ENCODE peak calls at places on chromosomes 1 and 21, in four cellular contexts. One of them, this sample, is unnamed.

GRCh38 chr1:97986041-97987005 is 65.5 kb upstream of the DPYD start:
- DNase-seq in SK-N-SH: no peak
- DNase-seq in cardiac fibroblast: peak; percentile 6
- DNase-seq in left ventricle myocardium inferior: no peak
- DNase-seq in this sample: no peak

GRCh38 chr1:213973129-213973528 is 14.6 kb upstream of the PROX1 start:
- DNase-seq in SK-N-SH: no peak
- DNase-seq in cardiac fibroblast: no peak
- DNase-seq in left ventricle myocardium inferior: no peak
- DNase-seq in this sample: no peak

GRCh38 chr21:46621457-46622182 is 13.9 kb upstream of the PRMT2 start:
- DNase-seq in SK-N-SH: no peak
- DNase-seq in cardiac fibroblast: no peak
- DNase-seq in left ventricle myocardium inferior: no peak
- DNase-seq in this sample: no peak

GRCh38 chr1:9245230-9245619 is 10.7 kb downstream of the H6PD start:
- DNase-seq in SK-N-SH: no peak
- DNase-seq in cardiac fibroblast: no peak
- DNase-seq in left ventricle myocardium inferior: no peak
- DNase-seq in this sample: no peak

GRCh38 chr1:26701266-26701994 is 5.6 kb downstream of the ARID1A start:
- DNase-seq in SK-N-SH: no peak
- DNase-seq in cardiac fibroblast: no peak
- DNase-seq in left ventricle myocardium inferior: no peak
- DNase-seq in this sample: no peak

GRCh38 chr1:35573198-35573775 is at the start of gene TFAP2E:
- DNase-seq in SK-N-SH: peak; percentile 85
- DNase-seq in cardiac fibroblast: peak; percentile 36
- DNase-seq in left ventricle myocardium inferior: no peak
- DNase-seq in this sample: no peak

GRCh38 chr1:212514056-212514614 is 81.4 kb downstream of the NENF start:
- DNase-seq in SK-N-SH: no peak
- DNase-seq in cardiac fibroblast: peak; percentile 35
- DNase-seq in left ventricle myocardium inferior: peak; percentile 41
- DNase-seq in this sample: no peak

GRCh38 chr1:231395051-231395995 is 26.8 kb downstream of the EGLN1 start:
- DNase-seq in SK-N-SH: no peak
- DNase-seq in cardiac fibroblast: peak; percentile 97
- DNase-seq in left ventricle myocardium inferior: no peak
- DNase-seq in this sample: peak; percentile 95

GRCh38 chr1:188499690-188500089 is 1670.9 kb downstream of the PLA2G4A start:
- DNase-seq in SK-N-SH: no peak
- DNase-seq in cardiac fibroblast: no peak
- DNase-seq in left ventricle myocardium inferior: no peak
- DNase-seq in this sample: no peak

DNA sequence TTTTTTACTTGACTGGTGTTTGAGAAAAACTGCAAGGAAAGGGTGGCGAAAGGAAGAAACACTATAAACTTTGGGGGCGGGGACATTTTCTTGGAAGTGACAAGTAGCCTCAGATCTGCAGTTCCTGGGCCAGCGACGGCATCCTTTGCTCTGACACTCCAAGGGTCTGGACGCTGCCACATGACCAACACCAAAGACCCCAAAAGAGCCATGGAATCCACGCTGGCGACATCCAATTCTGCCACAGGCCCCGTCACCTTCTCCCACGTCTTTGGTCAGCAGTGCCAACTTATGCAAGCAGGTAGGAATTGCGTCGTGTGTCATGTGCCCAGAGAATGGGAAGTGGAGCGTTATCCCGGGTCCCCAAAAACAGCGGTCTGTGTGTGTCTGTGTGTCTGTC is 193.5 kb downstream of the PRDM2 start:
- DNase-seq in SK-N-SH: no peak
- DNase-seq in cardiac fibroblast: no peak
- DNase-seq in left ventricle myocardium inferior: no peak
- DNase-seq in this sample: no peak
- H3K4me3 ChIP-seq in SK-N-SH: no peak overlapping the region
- H3K4me3 ChIP-seq in cardiac fibroblast: peak overlapping the region; percentile 40
- H3K4me3 ChIP-seq in left ventricle myocardium inferior: peak overlapping the region; percentile 61
- H3K4me3 ChIP-seq in this sample: no peak overlapping the region

DNA sequence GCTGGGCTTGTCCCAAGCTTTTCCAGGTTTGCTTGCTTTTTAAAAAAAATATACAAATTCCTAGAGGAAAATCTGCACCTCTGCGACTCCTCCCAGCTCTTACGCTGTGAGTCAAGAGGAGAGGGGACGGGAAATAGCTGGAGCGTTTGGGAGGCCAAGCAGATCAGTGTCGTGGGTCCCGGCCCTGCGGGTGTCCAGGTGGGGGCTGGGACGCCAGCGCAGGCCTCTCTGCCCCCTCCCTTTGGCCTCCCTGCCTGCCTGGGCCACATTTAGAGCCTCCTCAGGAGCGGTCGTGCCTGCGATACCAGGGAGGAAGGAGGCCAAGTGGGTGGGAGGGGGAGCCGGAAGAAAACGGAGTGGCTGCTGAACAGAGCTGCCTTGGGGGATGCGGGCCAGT is 9.0 kb downstream of the WNT4 start:
- DNase-seq in SK-N-SH: no peak
- DNase-seq in cardiac fibroblast: no peak
- DNase-seq in left ventricle myocardium inferior: no peak
- DNase-seq in this sample: no peak
- H3K4me3 ChIP-seq in SK-N-SH: no peak overlapping the region
- H3K4me3 ChIP-seq in cardiac fibroblast: no peak overlapping the region
- H3K4me3 ChIP-seq in left ventricle myocardium inferior: no peak overlapping the region
- H3K4me3 ChIP-seq in this sample: no peak overlapping the region

DNA sequence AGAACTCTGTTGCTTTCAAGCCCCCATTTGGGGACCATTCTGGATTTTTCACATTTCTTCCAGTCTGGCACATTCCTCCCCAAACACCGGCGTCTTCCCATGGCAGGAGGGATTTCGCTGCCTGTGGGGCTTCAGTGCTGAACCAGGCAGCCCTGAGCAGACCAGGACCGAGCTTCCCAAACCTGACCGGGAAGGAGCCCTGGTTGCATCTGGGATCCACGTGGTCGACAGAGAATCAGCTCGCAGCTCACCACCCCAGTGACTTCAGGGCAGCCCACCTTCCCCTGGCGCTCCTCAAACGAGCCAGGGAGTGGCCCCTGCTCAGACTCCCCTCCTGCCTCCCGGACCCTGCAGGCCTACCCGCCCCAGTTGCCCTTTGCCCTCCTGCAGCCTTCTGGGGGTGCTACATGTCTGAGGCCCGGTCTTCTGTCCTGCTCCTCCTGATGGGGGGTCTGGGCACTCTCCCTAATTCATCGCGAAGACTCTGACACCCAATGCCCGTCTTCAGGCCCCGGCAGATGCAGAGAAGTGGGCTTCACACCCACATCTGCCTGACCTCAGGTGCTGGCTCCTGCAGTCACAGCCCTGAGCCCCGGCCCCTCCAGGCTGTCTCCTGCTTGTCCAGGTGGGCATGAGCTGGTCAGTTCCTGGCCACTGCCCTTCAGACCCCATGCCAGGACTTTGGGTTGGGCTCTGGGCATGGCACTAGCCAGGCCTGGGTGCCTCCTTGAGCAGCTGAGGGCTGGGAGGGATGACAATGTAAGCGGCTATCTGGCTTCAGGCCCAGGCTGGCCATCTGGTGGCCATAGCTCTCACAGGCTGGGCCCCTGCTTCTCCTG is 26.2 kb upstream of the PRSS38 start:
- DNase-seq in SK-N-SH: peak; percentile 66
- DNase-seq in cardiac fibroblast: no peak
- DNase-seq in left ventricle myocardium inferior: no peak
- DNase-seq in this sample: no peak
- H3K4me3 ChIP-seq in SK-N-SH: peak overlapping the region; percentile 68
- H3K4me3 ChIP-seq in cardiac fibroblast: no peak overlapping the region
- H3K4me3 ChIP-seq in left ventricle myocardium inferior: peak overlapping the region; percentile 73
- H3K4me3 ChIP-seq in this sample: peak overlapping the region; percentile 58

DNA sequence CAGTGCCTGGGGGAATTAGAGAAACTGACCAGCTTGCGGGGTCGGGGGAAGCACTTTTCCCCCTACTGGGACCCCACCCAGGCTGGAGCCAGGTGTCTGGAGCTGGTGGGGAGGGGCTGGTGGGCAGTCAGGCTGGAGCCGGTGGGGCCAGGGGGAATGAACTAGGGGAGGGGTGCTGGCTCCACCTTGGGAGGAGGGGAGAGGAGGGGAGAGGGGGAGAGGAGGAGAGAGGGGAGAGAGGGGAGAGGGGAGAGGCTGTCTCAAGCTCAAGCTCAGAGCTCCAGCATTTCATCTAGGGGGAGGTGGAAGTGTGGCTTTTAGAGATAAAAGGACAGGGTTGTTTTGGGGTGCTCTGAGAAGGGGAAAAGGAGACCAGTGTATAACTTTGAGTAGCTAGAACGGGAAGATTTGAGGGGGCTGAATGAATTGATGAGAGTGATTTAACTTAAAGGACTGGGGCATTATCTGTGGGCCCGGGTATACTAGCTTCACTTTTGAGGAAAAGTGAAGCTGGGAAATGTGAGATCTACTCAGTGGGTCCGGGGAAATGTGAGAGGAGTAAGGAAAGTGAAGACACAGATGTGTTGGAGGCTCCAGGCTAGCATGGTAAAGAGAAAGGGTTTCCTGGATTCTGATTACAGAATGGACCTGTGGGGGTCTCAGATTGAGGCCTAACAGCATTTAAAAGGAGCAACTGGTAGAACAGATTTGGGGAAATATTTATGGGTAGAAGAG is 2.8 kb downstream of the EFNA1 start:
- DNase-seq in SK-N-SH: no peak
- DNase-seq in cardiac fibroblast: no peak
- DNase-seq in left ventricle myocardium inferior: no peak
- DNase-seq in this sample: no peak
- H3K4me3 ChIP-seq in SK-N-SH: peak overlapping the region; percentile 67
- H3K4me3 ChIP-seq in cardiac fibroblast: peak overlapping the region; percentile 27
- H3K4me3 ChIP-seq in left ventricle myocardium inferior: peak overlapping the region; percentile 87
- H3K4me3 ChIP-seq in this sample: no peak overlapping the region

This sample was measured in AG09309.